ENCODE peak calls at places on chromosomes 3 and 15, in six cellular contexts. V is body of pancreas, A is bronchial epithelial cell, U is HCT116, Z is glutamatergic neuron, Q is IMR-90. Y is an unnamed sample.

GRCh38 chr15:96037584-96037983 is 292.9 kb upstream of the NR2F2 start:
- DNase-seq in V (no peak), A (no peak), U (no peak), Z (no peak), Q (peak; percentile 68), Y (no peak)

GRCh38 chr3:15932348-15933300 is 134.8 kb upstream of the ANKRD28 start:
- DNase-seq in V (no peak), A (no peak), U (no peak), Z (no peak), Q (peak; percentile 7), Y (no peak)

GRCh38 chr15:80208758-80209734 is 43.0 kb downstream of the CTXND1 start:
- DNase-seq in V (no peak), A (no peak), U (no peak), Z (no peak), Q (no peak), Y (no peak)

GRCh38 chr15:95132774-95133173 is 901.4 kb downstream of the MCTP2 start:
- DNase-seq in V (no peak), A (peak; percentile 74), U (no peak), Z (no peak), Q (peak; percentile 88), Y (no peak)

GRCh38 chr3:17039579-17039978 is 154.8 kb downstream of the PLCL2 start:
- DNase-seq in V (no peak), A (peak; percentile 98), U (peak; percentile 78), Z (no peak), Q (peak; percentile 92), Y (no peak)

GRCh38 chr15:101149864-101150722 is 101.8 kb downstream of the CHSY1 start:
- DNase-seq in V (no peak), A (no peak), U (no peak), Z (no peak), Q (no peak), Y (no peak)

GRCh38 chr3:126435456-126436315 is 40.0 kb downstream of the ZXDC start:
- DNase-seq in V (no peak), A (no peak), U (no peak), Z (no peak), Q (no peak), Y (no peak)

GRCh38 chr15:59622289-59622688 is 10.7 kb downstream of the GCNT3 start:
- DNase-seq in V (peak; percentile 48), A (peak; percentile 80), U (peak; percentile 42), Z (peak; percentile 65), Q (peak; percentile 34), Y (peak; percentile 37)

GRCh38 chr3:114646521-114646920 is 352.7 kb downstream of the TIGIT start:
- DNase-seq in V (no peak), A (no peak), U (no peak), Z (no peak), Q (no peak), Y (no peak)

GRCh38 chr15:100873029-100873677 is 6.5 kb upstream of the ALDH1A3 start:
- DNase-seq in V (peak; percentile 85), A (peak; percentile 92), U (peak; percentile 83), Z (peak; percentile 58), Q (peak; percentile 87), Y (peak; percentile 56)

GRCh38 chr15:91118796-91119590 is 18.9 kb downstream of the SV2B start:
- DNase-seq in V (no peak), A (no peak), U (no peak), Z (peak; percentile 31), Q (no peak), Y (no peak)

GRCh38 chr3:175457301-175457700 is 598.2 kb downstream of the NAALADL2 start:
- DNase-seq in V (no peak), A (no peak), U (no peak), Z (no peak), Q (no peak), Y (no peak)

GRCh38 chr15:45253330-45253729 is 1.3 kb downstream of the SLC28A2 start:
- DNase-seq in V (no peak), A (no peak), U (no peak), Z (no peak), Q (no peak), Y (no peak)

GRCh38 chr3:181075098-181075497 is 85.6 kb upstream of the DNAJC19 start:
- DNase-seq in V (no peak), A (no peak), U (no peak), Z (peak; percentile 59), Q (no peak), Y (no peak)

GRCh38 chr15:42087926-42088800 is 6.2 kb downstream of the PLA2G4D start:
- DNase-seq in V (no peak), A (no peak), U (no peak), Z (no peak), Q (no peak), Y (no peak)

GRCh38 chr3:2958553-2958952 is 151.6 kb downstream of the IL5RA start:
- DNase-seq in V (no peak), A (peak; percentile 12), U (no peak), Z (no peak), Q (no peak), Y (no peak)

GRCh38 chr15:41424809-41425208 is 7.9 kb downstream of the RTF1 start:
- DNase-seq in V (no peak), A (no peak), U (no peak), Z (no peak), Q (no peak), Y (no peak)

GRCh38 chr3:144221771-144222170 is 250.1 kb downstream of the DIPK2A start:
- DNase-seq in V (no peak), A (no peak), U (no peak), Z (peak; percentile 19), Q (no peak), Y (no peak)

GRCh38 chr3:182364723-182365650 is 428.3 kb upstream of the ATP11B start:
- DNase-seq in V (peak; percentile 5), A (peak; percentile 94), U (peak; percentile 94), Z (no peak), Q (no peak), Y (no peak)

GRCh38 chr15:29570121-29570930 is 251.9 kb downstream of the TJP1 start:
- DNase-seq in V (peak; percentile 47), A (no peak), U (no peak), Z (peak; percentile 61), Q (no peak), Y (peak; percentile 32)

GRCh38 chr3:23475446-23475845 is 272.3 kb downstream of the UBE2E2 start:
- DNase-seq in V (no peak), A (no peak), U (no peak), Z (no peak), Q (no peak), Y (no peak)

GRCh38 chr3:127222664-127223063 is 29.7 kb downstream of the PRR23E start:
- DNase-seq in V (no peak), A (no peak), U (no peak), Z (no peak), Q (no peak), Y (no peak)

GRCh38 chr3:126883241-126883640 is 99.7 kb upstream of the PLXNA1 start:
- DNase-seq in V (peak; percentile 18), A (no peak), U (no peak), Z (no peak), Q (peak; percentile 66), Y (no peak)

GRCh38 chr3:158486200-158486599 is 84.8 kb upstream of the MLF1 start:
- DNase-seq in V (no peak), A (peak; percentile 7), U (no peak), Z (no peak), Q (no peak), Y (no peak)

GRCh38 chr15:48657891-48658591 is 12.5 kb upstream of the FBN1 start:
- DNase-seq in V (no peak), A (no peak), U (no peak), Z (no peak), Q (no peak), Y (no peak)

GRCh38 chr15:51579012-51579411 is 43.6 kb downstream of the DMXL2 start:
- DNase-seq in V (no peak), A (peak; percentile 4), U (no peak), Z (no peak), Q (no peak), Y (no peak)

GRCh38 chr3:125644036-125645025 is 49.0 kb upstream of the OSBPL11 start:
- DNase-seq in V (peak; percentile 13), A (peak; percentile 18), U (no peak), Z (no peak), Q (peak; percentile 8), Y (no peak)

DNA sequence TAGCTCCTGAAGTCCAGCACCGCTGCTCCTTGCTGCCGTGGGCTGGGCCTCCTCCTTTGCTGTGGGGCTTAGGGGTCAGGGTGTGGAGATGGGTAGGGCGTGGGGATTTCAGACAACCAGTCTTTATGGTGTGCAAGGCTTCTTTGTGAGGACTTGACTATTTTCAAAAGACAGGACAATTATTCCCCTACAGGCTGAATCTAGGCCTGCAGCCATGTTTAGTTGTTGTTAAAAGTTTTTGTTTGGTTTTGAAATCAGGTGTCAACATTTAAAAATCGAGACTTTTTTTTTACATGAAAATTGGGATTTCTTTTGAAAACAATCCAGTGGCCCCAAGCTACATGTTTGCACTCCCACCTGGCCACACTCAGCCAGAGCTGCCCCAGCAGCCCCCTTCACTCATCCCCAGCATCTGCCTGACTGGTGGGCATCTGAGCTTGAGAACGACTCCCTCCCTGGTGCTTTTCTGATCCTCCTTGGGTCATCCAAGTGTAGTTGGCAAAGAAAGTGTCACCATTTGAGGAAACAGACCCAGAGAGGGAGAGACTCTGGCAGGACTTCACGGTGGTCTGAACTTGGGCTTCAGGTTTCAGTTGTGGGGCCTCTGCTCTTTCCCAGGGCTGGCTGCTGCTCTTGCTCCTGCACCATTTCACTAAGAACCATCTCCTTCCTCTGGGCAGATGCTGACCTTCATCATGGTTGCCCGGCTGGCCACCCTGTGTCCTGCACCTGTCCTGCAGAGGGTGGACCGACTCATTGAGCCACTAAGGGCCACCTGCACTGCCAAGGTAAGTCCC is 10.4 kb downstream of the RPL32 start:
- DNase-seq in V (no peak), A (no peak), U (no peak), Z (no peak), Q (no peak), Y (no peak)
- TF ChIP-seq CTCF in V (no peak), A (no peak), U (peak; percentile 44), Z (peak; percentile 59), Q (peak; percentile 14), Y (peak; percentile 54)

GRCh38 chr15:66046751-66047150 is 177.5 kb downstream of the RAB11A start:
- DNase-seq in V (no peak), A (no peak), U (no peak), Z (no peak), Q (no peak), Y (no peak)
- TF ChIP-seq CTCF in V (no peak), A (no peak), U (peak; percentile 50), Z (no peak), Q (no peak), Y (peak; percentile 26)

GRCh38 chr3:113277886-113278598 is 66.7 kb downstream of the BOC start:
- DNase-seq in V (no peak), A (no peak), U (no peak), Z (no peak), Q (no peak), Y (no peak)
- TF ChIP-seq CTCF in V (no peak), A (peak; percentile 41), U (peak; percentile 32), Z (no peak), Q (no peak), Y (no peak)

DNA sequence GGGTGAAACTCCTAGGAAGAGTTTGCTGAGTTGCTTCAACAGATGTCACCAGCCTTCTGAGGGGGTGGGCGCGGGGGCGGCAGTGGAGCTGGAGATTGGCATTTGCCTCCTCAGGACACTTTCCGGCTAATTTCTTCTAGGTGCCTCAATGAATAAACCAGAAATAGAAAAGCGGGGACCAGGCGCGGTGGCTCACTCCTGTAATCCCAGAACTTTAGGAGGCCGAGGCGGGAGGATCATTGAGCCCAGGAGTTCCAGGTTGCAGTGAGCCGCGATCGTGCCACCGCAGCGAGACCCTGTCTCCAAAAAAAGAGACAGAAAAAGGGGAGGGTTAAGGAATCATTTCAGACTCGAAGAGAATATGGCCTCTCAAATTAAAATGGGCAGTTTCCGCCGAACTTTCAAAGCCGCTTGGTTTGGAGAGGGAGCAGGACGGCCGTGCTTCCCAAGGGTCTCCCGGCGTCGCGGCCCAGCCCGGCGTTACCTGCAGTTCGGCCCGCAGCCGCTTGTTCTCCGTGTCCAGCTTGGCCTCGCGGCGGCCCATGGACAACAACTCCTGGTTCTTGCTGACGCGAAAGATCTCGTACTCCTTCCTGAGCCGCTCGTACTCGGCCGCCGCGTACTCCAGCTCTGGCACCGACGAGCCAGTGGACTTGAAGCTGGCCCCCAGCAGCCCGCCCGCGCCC is 587 bp downstream of the NPHP3 start:
- DNase-seq in V (peak; percentile 76), A (peak; percentile 33), U (no peak), Z (peak; percentile 78), Q (peak; percentile 67), Y (no peak)
- TF ChIP-seq CTCF in V (peak; percentile 60), A (peak; percentile 34), U (peak; percentile 23), Z (peak; percentile 41), Q (peak; percentile 28), Y (peak; percentile 57)